ENCODE peak calls at places on chromosomes 4 and X, in four cellular contexts. W, R, P and F are unnamed samples.

GRCh38 chr4:171203425-171203824 is 609.8 kb upstream of the GALNTL6 start:
- DNase-seq in W (no peak), P (no peak), R (no peak), F (peak)

GRCh38 chr4:175412161-175412560 is 399.9 kb downstream of the GPM6A start:
- DNase-seq in W (no peak), R (no peak), P (no peak), F (no peak)

GRCh38 chr4:183140911-183141320 is 41.9 kb downstream of the WWC2 start:
- DNase-seq in R (no peak), P (no peak), W (no peak), F (no peak)

GRCh38 chr4:126799471-126799870 is 833.3 kb upstream of the INTU start:
- DNase-seq in P (no peak), W (no peak), R (no peak), F (no peak)

GRCh38 chrX:77603635-77604336 is 156.6 kb downstream of the FGF16 start:
- DNase-seq in P (no peak), R (no peak), W (no peak), F (no peak)

GRCh38 chrX:3711331-3711917 is 2.0 kb downstream of the PRKX start:
- DNase-seq in R (no peak), P (no peak), W (no peak), F (no peak)

GRCh38 chr4:145177511-145177905 is 2.9 kb downstream of the OTUD4 start:
- DNase-seq in W (peak), P (no peak), R (no peak), F (no peak)

GRCh38 chrX:17738002-17738713 is 865 bp downstream of the SCML1 start:
- DNase-seq in P (no peak), R (peak), W (peak), F (peak)

GRCh38 chr4:152690706-152691651 is 11.2 kb upstream of the TMEM154 start:
- DNase-seq in P (no peak), R (no peak), W (no peak), F (no peak)

GRCh38 chrX:114985967-114986592 is 31.3 kb downstream of the IL13RA2 start:
- DNase-seq in R (no peak), W (no peak), P (no peak), F (no peak)

GRCh38 chr4:8768357-8768999 is 103.2 kb downstream of the HMX1 start:
- DNase-seq in W (no peak), P (no peak), R (no peak), F (no peak)

GRCh38 chr4:76526585-76526990 is 91.6 kb downstream of the SHROOM3 start:
- DNase-seq in W (peak), R (no peak), P (no peak), F (no peak)

GRCh38 chrX:46582325-46582724 is 8.8 kb downstream of the CHST7 start:
- DNase-seq in W (no peak), P (no peak), R (no peak), F (no peak)

GRCh38 chr4:48778431-48779094 is 1.5 kb downstream of the FRYL start:
- DNase-seq in P (no peak), W (peak), R (no peak), F (peak)

GRCh38 chr4:33160126-33160525 is 2440.0 kb downstream of the PCDH7 start:
- DNase-seq in R (peak), P (no peak), W (peak), F (peak)

GRCh38 chrX:446243-446642 is 59.5 kb upstream of the PPP2R3B start:
- DNase-seq in W (no peak), R (no peak), P (peak), F (no peak)

GRCh38 chr4:163331629-163332360 is 601 bp downstream of the NPY1R start:
- DNase-seq in R (no peak), W (peak), P (no peak), F (peak)

GRCh38 chr4:98745372-98745771 is 87.0 kb upstream of the TSPAN5 start:
- DNase-seq in R (no peak), W (peak), P (no peak), F (no peak)

GRCh38 chr4:88792268-88792781 is 94.7 kb upstream of the NAP1L5 start:
- DNase-seq in P (no peak), R (no peak), W (no peak), F (peak)

GRCh38 chr4:26285272-26285671 is 35.5 kb upstream of the RBPJ start:
- DNase-seq in R (no peak), P (no peak), W (no peak), F (no peak)

GRCh38 chr4:102354671-102355454 is 9.6 kb upstream of the SLC39A8 start:
- DNase-seq in R (no peak), W (no peak), P (no peak), F (no peak)

GRCh38 chrX:145213504-145213903 is 33.8 kb upstream of the SPANXN1 start:
- DNase-seq in P (no peak), R (no peak), W (peak), F (no peak)

GRCh38 chr4:26692014-26692726 is 108.3 kb downstream of the TBC1D19 start:
- DNase-seq in W (no peak), P (peak), R (no peak), F (no peak)